ENCODE peak calls at places on chromosome 17, in six cellular contexts. One of them, this sample, is unnamed.

GRCh38 chr17:64148017-64148631 is 18.2 kb upstream of the ERN1 start:
- DNase-seq in spleen: no peak
- DNase-seq in SK-N-SH: peak; percentile 78
- DNase-seq in HCT116: no peak
- DNase-seq in HepG2: peak; percentile 36
- DNase-seq in prostate gland: no peak
- DNase-seq in this sample: no peak

GRCh38 chr17:71176928-71177443 is 943.8 kb upstream of the SOX9 start:
- DNase-seq in spleen: no peak
- DNase-seq in SK-N-SH: no peak
- DNase-seq in HCT116: no peak
- DNase-seq in HepG2: no peak
- DNase-seq in prostate gland: no peak
- DNase-seq in this sample: no peak

GRCh38 chr17:77190561-77190960 is 49.8 kb downstream of the SEC14L1 start:
- DNase-seq in spleen: no peak
- DNase-seq in SK-N-SH: no peak
- DNase-seq in HCT116: no peak
- DNase-seq in HepG2: no peak
- DNase-seq in prostate gland: no peak
- DNase-seq in this sample: no peak

GRCh38 chr17:10754861-10755591 is 25.2 kb upstream of the TMEM220 start:
- DNase-seq in spleen: no peak
- DNase-seq in SK-N-SH: no peak
- DNase-seq in HCT116: no peak
- DNase-seq in HepG2: no peak
- DNase-seq in prostate gland: no peak
- DNase-seq in this sample: no peak

GRCh38 chr17:17778308-17779014 is 58.3 kb downstream of the SREBF1 start:
- DNase-seq in spleen: no peak
- DNase-seq in SK-N-SH: peak; percentile 68
- DNase-seq in HCT116: no peak
- DNase-seq in HepG2: no peak
- DNase-seq in prostate gland: no peak
- DNase-seq in this sample: peak; percentile 63

GRCh38 chr17:80981062-80981902 is 10.4 kb upstream of the CHMP6 start:
- DNase-seq in spleen: peak; percentile 82
- DNase-seq in SK-N-SH: peak; percentile 99
- DNase-seq in HCT116: no peak
- DNase-seq in HepG2: no peak
- DNase-seq in prostate gland: no peak
- DNase-seq in this sample: no peak

GRCh38 chr17:44144966-44145739 is 3.4 kb downstream of the HROB start:
- DNase-seq in spleen: no peak
- DNase-seq in SK-N-SH: no peak
- DNase-seq in HCT116: no peak
- DNase-seq in HepG2: no peak
- DNase-seq in prostate gland: no peak
- DNase-seq in this sample: no peak

GRCh38 chr17:3845361-3845753 is 689 bp downstream of the NCBP3 start:
- DNase-seq in spleen: no peak
- DNase-seq in SK-N-SH: no peak
- DNase-seq in HCT116: no peak
- DNase-seq in HepG2: no peak
- DNase-seq in prostate gland: no peak
- DNase-seq in this sample: peak; percentile 24

GRCh38 chr17:76925333-76925935 is 57.2 kb downstream of the MGAT5B start:
- DNase-seq in spleen: no peak
- DNase-seq in SK-N-SH: peak; percentile 68
- DNase-seq in HCT116: no peak
- DNase-seq in HepG2: no peak
- DNase-seq in prostate gland: no peak
- DNase-seq in this sample: no peak

DNA sequence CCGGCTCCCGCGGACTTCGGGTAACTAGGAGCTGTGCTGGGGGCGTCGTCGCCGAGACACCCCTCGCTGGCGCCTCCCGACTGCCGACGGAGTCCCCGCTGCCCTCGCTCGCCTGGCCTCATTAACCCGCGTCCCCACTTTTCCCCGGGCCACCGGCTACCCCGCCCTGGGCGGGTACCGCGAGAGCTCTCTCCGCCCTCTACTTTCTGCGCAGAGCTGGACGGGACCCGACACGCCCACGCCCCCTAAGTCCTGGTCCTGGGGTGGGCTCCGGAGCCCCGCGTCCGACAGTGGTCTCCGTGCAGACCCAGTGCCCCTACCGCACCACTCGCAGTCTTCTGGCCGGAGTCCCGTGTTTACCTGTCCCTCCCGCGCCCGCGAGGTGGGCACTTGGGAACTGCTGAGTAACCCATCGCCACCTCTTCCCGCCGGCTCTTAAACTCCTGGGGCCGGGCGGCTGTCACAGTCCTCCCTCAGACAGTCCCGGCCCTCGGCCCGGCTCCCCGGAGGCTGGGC is 421 bp upstream of the TLCD1 start:
- DNase-seq in spleen: peak; percentile 93
- DNase-seq in SK-N-SH: no peak
- DNase-seq in HCT116: peak; percentile 53
- DNase-seq in HepG2: peak; percentile 48
- DNase-seq in prostate gland: peak; percentile 47
- DNase-seq in this sample: peak; percentile 79
- TF ChIP-seq POLR2AphosphoS5 in spleen: no peak
- TF ChIP-seq POLR2AphosphoS5 in SK-N-SH: peak; percentile 2
- TF ChIP-seq POLR2AphosphoS5 in HCT116: no peak
- TF ChIP-seq POLR2AphosphoS5 in HepG2: no peak
- TF ChIP-seq POLR2AphosphoS5 in prostate gland: no peak
- TF ChIP-seq POLR2AphosphoS5 in this sample: no peak

DNA sequence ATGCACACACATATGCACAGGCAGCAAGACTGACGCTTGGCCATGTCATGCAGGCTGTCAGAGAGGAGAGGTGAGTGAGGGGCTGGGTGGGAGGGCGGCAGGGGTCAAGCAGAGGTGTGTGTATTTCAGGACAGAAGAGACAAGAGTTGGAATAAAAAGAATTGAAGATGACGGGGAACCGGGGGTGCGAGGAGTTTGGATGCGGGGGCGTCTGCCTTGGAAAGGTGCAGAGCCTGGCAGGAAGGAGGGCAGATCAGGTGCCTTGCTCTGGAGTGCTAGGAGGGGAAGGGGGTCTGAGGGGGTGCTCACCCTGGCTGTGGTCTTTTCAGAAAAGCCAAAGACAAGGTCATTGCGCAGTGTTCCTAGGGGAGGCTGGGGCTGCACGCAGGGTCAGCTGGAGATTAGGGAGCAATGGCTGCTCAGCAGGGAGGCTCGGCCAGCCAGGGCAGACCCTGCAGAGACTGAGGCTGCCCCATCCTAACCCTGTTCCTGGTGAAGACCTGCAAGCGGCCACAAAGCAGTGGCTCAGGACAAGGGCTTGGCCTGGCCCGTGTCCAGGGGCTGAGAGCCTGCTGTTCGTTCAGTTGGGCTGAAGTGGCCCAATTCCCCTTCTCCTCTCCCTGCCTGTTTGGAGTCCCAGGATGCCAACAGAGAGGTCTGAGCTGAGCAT is 23.7 kb upstream of the CBX4 start:
- DNase-seq in spleen: peak; percentile 73
- DNase-seq in SK-N-SH: no peak
- DNase-seq in HCT116: no peak
- DNase-seq in HepG2: no peak
- DNase-seq in prostate gland: no peak
- DNase-seq in this sample: no peak
- TF ChIP-seq POLR2AphosphoS5 in spleen: no peak
- TF ChIP-seq POLR2AphosphoS5 in SK-N-SH: no peak
- TF ChIP-seq POLR2AphosphoS5 in HCT116: no peak
- TF ChIP-seq POLR2AphosphoS5 in HepG2: no peak
- TF ChIP-seq POLR2AphosphoS5 in prostate gland: no peak
- TF ChIP-seq POLR2AphosphoS5 in this sample: no peak

DNA sequence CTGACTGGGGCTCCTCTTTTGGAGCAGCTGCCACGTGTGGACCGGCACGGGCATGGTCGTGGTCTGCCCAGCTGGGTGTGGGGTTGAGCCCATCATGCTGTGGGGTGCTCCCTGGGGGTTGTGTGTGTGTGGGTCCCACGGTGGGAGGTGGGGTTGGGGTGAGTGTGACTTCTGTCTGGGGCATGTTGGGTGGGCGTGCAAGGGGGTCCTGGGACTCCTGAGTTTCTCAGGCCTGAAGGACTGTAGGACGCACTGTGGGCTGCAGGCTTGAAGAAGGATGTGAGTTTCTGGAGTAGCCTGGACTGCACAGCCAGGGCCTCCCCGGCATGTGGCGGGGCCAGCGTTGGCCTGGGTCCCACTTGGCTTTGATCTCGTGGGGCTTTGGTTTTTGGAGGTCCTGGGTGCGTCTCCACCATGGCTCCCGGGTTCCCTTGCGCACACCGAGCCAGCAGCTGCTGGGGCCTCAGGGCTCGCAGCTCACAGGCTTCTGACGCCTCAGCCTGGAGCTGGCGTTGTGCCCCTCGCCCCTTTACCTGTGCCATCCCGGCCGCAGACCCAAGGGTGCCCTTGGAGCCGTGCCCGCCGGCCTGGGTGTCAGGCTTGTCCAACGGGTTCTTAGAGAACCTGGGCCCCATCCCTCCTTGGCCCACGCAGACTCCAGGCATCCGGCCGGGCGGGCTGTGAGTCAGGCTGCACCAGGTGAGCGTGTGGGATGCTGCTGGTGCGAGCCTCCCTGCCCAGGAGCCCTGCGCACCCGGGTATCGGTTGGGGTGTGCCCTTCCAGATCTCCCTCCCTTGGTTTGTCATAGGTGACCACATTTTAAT is 34.4 kb upstream of the ZNF750 start:
- DNase-seq in spleen: peak; percentile 76
- DNase-seq in SK-N-SH: no peak
- DNase-seq in HCT116: no peak
- DNase-seq in HepG2: no peak
- DNase-seq in prostate gland: peak; percentile 77
- DNase-seq in this sample: no peak
- TF ChIP-seq POLR2AphosphoS5 in spleen: no peak
- TF ChIP-seq POLR2AphosphoS5 in SK-N-SH: no peak
- TF ChIP-seq POLR2AphosphoS5 in HCT116: no peak
- TF ChIP-seq POLR2AphosphoS5 in HepG2: no peak
- TF ChIP-seq POLR2AphosphoS5 in prostate gland: peak; percentile 58
- TF ChIP-seq POLR2AphosphoS5 in this sample: no peak

GRCh38 chr17:73194514-73195222 is 1.8 kb downstream of the COG1 start:
- DNase-seq in spleen: no peak
- DNase-seq in SK-N-SH: no peak
- DNase-seq in HCT116: no peak
- DNase-seq in HepG2: no peak
- DNase-seq in prostate gland: no peak
- DNase-seq in this sample: no peak

GRCh38 chr17:73192894-73193701 is at the start of gene COG1:
- DNase-seq in spleen: peak; percentile 97
- DNase-seq in SK-N-SH: peak; percentile 100
- DNase-seq in HCT116: peak; percentile 76
- DNase-seq in HepG2: peak; percentile 81
- DNase-seq in prostate gland: peak; percentile 71
- DNase-seq in this sample: peak; percentile 92

GRCh38 chr17:73191443-73192218 is 1.2 kb upstream of the COG1 start:
- DNase-seq in spleen: no peak
- DNase-seq in SK-N-SH: peak; percentile 84
- DNase-seq in HCT116: peak; percentile 80
- DNase-seq in HepG2: peak; percentile 77
- DNase-seq in prostate gland: peak; percentile 66
- DNase-seq in this sample: peak; percentile 78

GRCh38 chr17:73189417-73190099 is 3.3 kb upstream of the COG1 start:
- DNase-seq in spleen: no peak
- DNase-seq in SK-N-SH: peak; percentile 80
- DNase-seq in HCT116: peak; percentile 71
- DNase-seq in HepG2: peak; percentile 83
- DNase-seq in prostate gland: peak; percentile 47
- DNase-seq in this sample: no peak

GRCh38 chr17:73192219-73192893 is 499 bp upstream of the COG1 start:
- DNase-seq in spleen: peak; percentile 94
- DNase-seq in SK-N-SH: peak; percentile 92
- DNase-seq in HCT116: peak; percentile 75
- DNase-seq in HepG2: peak; percentile 71
- DNase-seq in prostate gland: peak; percentile 43
- DNase-seq in this sample: peak; percentile 66
- TF ChIP-seq POLR2AphosphoS5 in spleen: peak; percentile 10
- TF ChIP-seq POLR2AphosphoS5 in SK-N-SH: peak; percentile 73
- TF ChIP-seq POLR2AphosphoS5 in HCT116: peak; percentile 83
- TF ChIP-seq POLR2AphosphoS5 in HepG2: peak; percentile 73
- TF ChIP-seq POLR2AphosphoS5 in prostate gland: no peak
- TF ChIP-seq POLR2AphosphoS5 in this sample: no peak

GRCh38 chr17:74407384-74407783 is 24.5 kb upstream of the GPRC5C start:
- DNase-seq in spleen: no peak
- DNase-seq in SK-N-SH: no peak
- DNase-seq in HCT116: no peak
- DNase-seq in HepG2: no peak
- DNase-seq in prostate gland: no peak
- DNase-seq in this sample: no peak
- TF ChIP-seq POLR2AphosphoS5 in spleen: no peak
- TF ChIP-seq POLR2AphosphoS5 in SK-N-SH: no peak
- TF ChIP-seq POLR2AphosphoS5 in HCT116: no peak
- TF ChIP-seq POLR2AphosphoS5 in HepG2: no peak
- TF ChIP-seq POLR2AphosphoS5 in prostate gland: no peak
- TF ChIP-seq POLR2AphosphoS5 in this sample: no peak

GRCh38 chr17:42050360-42051012 is at the start of gene C17orf113:
- DNase-seq in spleen: peak; percentile 90
- DNase-seq in SK-N-SH: peak; percentile 94
- DNase-seq in HCT116: no peak
- DNase-seq in HepG2: peak; percentile 51
- DNase-seq in prostate gland: peak; percentile 41
- DNase-seq in this sample: peak; percentile 61
- TF ChIP-seq POLR2AphosphoS5 in spleen: no peak
- TF ChIP-seq POLR2AphosphoS5 in SK-N-SH: no peak
- TF ChIP-seq POLR2AphosphoS5 in HCT116: peak; percentile 61
- TF ChIP-seq POLR2AphosphoS5 in HepG2: no peak
- TF ChIP-seq POLR2AphosphoS5 in prostate gland: no peak
- TF ChIP-seq POLR2AphosphoS5 in this sample: no peak

GRCh38 chr17:39714234-39714633 is 14.4 kb downstream of the ERBB2 start:
- DNase-seq in spleen: no peak
- DNase-seq in SK-N-SH: no peak
- DNase-seq in HCT116: no peak
- DNase-seq in HepG2: no peak
- DNase-seq in prostate gland: no peak
- DNase-seq in this sample: no peak
- TF ChIP-seq POLR2AphosphoS5 in spleen: no peak
- TF ChIP-seq POLR2AphosphoS5 in SK-N-SH: no peak
- TF ChIP-seq POLR2AphosphoS5 in HCT116: no peak
- TF ChIP-seq POLR2AphosphoS5 in HepG2: no peak
- TF ChIP-seq POLR2AphosphoS5 in prostate gland: no peak
- TF ChIP-seq POLR2AphosphoS5 in this sample: no peak

DNA sequence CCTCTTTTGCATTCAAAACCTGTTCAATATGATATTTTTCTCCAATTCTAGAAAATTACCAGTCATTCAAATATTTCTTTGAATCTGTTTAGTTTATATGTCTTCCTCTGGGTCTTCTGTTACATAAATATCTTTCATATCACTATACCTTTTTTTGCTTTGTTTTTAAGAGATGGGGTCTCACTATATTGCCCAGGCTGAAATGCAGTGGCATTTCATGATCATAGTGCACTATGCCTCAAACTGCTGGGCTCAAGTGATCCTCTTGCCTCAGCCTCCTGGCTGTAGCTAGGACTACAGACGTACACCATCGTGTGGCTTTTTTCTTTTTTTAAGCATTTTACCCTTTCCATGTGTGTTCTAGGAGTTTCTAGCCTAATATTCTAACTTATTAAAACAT is 38.8 kb downstream of the NSRP1 start:
- DNase-seq in spleen: no peak
- DNase-seq in SK-N-SH: no peak
- DNase-seq in HCT116: no peak
- DNase-seq in HepG2: no peak
- DNase-seq in prostate gland: no peak
- DNase-seq in this sample: no peak
- TF ChIP-seq POLR2AphosphoS5 in spleen: no peak
- TF ChIP-seq POLR2AphosphoS5 in SK-N-SH: no peak
- TF ChIP-seq POLR2AphosphoS5 in HCT116: no peak
- TF ChIP-seq POLR2AphosphoS5 in HepG2: no peak
- TF ChIP-seq POLR2AphosphoS5 in prostate gland: no peak
- TF ChIP-seq POLR2AphosphoS5 in this sample: no peak

This sample was measured in transverse colon.